ENCODE peak calls at places on chromosomes 7 and 10, in ten cellular contexts. L, X, G, W, U, A, D, Y, K and S are unnamed samples.

GRCh38 chr10:121900443-121901174 is 27.2 kb downstream of the ATE1 start:
- DNase-seq in L (peak; percentile 83), X (peak; percentile 58), G (no peak), W (no peak), U (no peak), A (peak; percentile 67), D (peak; percentile 8), Y (peak; percentile 38), K (peak; percentile 91), S (no peak)

GRCh38 chr7:21616796-21617436 is 74.1 kb downstream of the DNAH11 start:
- DNase-seq in L (no peak), X (no peak), G (no peak), W (no peak), U (no peak), A (no peak), D (no peak), Y (no peak), K (no peak), S (no peak)

GRCh38 chr7:141287936-141288335 is 214.1 kb downstream of the TMEM178B start:
- DNase-seq in L (no peak), X (no peak), G (no peak), W (no peak), U (no peak), A (no peak), D (no peak), Y (no peak), K (no peak), S (no peak)

GRCh38 chr7:560966-561630 is 41.5 kb upstream of the PDGFA start:
- DNase-seq in L (no peak), X (no peak), G (no peak), W (no peak), U (no peak), A (peak; percentile 68), D (no peak), Y (no peak), K (no peak), S (no peak)

GRCh38 chr10:29736325-29737208 is 101.8 kb upstream of the SVIL start:
- DNase-seq in L (peak; percentile 9), X (peak; percentile 20), G (peak; percentile 11), W (peak; percentile 46), U (peak; percentile 7), A (no peak), D (no peak), Y (no peak), K (peak; percentile 86), S (peak; percentile 3)

GRCh38 chr10:60376221-60376620 is 13.5 kb downstream of the ANK3 start:
- DNase-seq in L (no peak), X (no peak), G (no peak), W (no peak), U (no peak), A (peak; percentile 73), D (no peak), Y (no peak), K (no peak), S (no peak)

GRCh38 chr7:129343099-129343700 is 91.0 kb upstream of the STRIP2 start:
- DNase-seq in L (peak; percentile 23), X (peak; percentile 17), G (no peak), W (no peak), U (no peak), A (peak; percentile 74), D (peak; percentile 12), Y (no peak), K (peak; percentile 57), S (no peak)

GRCh38 chr7:138886501-138886917 is 88.5 kb upstream of the ATP6V0A4 start:
- DNase-seq in L (peak; percentile 9), X (peak; percentile 52), G (peak; percentile 10), W (peak; percentile 36), U (no peak), A (peak; percentile 10), D (peak; percentile 16), Y (peak; percentile 50), K (peak; percentile 78), S (peak; percentile 40)

GRCh38 chr7:29457141-29457561 is 106.5 kb upstream of the PRR15 start:
- DNase-seq in L (no peak), X (no peak), G (no peak), W (no peak), U (no peak), A (no peak), D (no peak), Y (no peak), K (peak; percentile 69), S (no peak)